ENCODE peak calls at places on chromosomes 4 and X, in five cellular contexts. M, Z, F, K and Q are unnamed samples.

GRCh38 chr4:146243141-146243882 is 29.0 kb downstream of the REELD1 start:
- DNase-seq in M (peak), Z (no peak), F (peak), K (no peak), Q (peak)

GRCh38 chrX:72305286-72306084 is at the start of gene CITED1:
- DNase-seq in M (no peak), Z (peak), F (peak), K (peak), Q (no peak)

GRCh38 chr4:1321946-1322650 is 24.9 kb upstream of the UVSSA start:
- DNase-seq in M (no peak), Z (no peak), F (no peak), K (no peak), Q (no peak)

GRCh38 chr4:34891892-34892291 is 1352.4 kb downstream of the ARAP2 start:
- DNase-seq in M (no peak), Z (no peak), F (no peak), K (no peak), Q (no peak)

GRCh38 chr4:113636438-113636818 is 125.1 kb downstream of the CAMK2D start:
- DNase-seq in M (no peak), Z (no peak), F (no peak), K (no peak), Q (no peak)

GRCh38 chr4:145345401-145345800 is 136.3 kb upstream of the SMAD1 start:
- DNase-seq in M (peak), Z (no peak), F (no peak), K (no peak), Q (no peak)

GRCh38 chr4:115851918-115852766 is 738.7 kb upstream of the NDST4 start:
- DNase-seq in M (no peak), Z (no peak), F (peak), K (peak), Q (peak)

GRCh38 chr4:147707892-147708672 is 23.8 kb upstream of the ARHGAP10 start:
- DNase-seq in M (peak), Z (no peak), F (peak), K (peak), Q (no peak)

DNA sequence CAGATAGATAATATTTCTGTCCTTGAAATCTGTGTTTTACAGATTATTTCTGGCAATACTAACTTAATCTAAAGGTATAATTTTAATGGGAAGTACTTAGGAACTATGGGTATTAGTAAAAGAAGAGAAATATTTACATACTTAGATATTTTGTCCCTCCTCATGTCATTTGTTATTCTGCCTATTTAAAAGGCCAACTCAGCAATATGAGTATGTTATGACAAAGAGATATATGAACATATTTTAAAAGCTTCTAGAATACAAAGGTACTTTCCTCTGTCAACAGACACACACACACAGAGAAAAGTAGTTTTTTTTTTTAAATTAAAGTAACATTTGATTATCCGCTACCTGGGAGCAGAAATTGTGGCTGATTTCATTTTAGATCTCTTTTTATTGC is 7.9 kb downstream of the SLC7A11 start:
- DNase-seq in M (no peak), Z (no peak), F (no peak), K (no peak), Q (no peak)
- TF ChIP-seq RCOR1 in M (no peak), Z (no peak), F (no peak), K (no peak), Q (no peak)

GRCh38 chr4:141213550-141213991 is 7.1 kb upstream of the ZNF330 start:
- DNase-seq in M (no peak), Z (no peak), F (no peak), K (no peak), Q (no peak)

GRCh38 chr4:141215030-141215429 is 5.7 kb upstream of the ZNF330 start:
- DNase-seq in M (no peak), Z (no peak), F (no peak), K (peak), Q (no peak)

GRCh38 chr4:141215972-141216761 is 4.5 kb upstream of the ZNF330 start:
- DNase-seq in M (no peak), Z (no peak), F (no peak), K (no peak), Q (no peak)

GRCh38 chr4:141207971-141208370 is 12.7 kb upstream of the ZNF330 start:
- DNase-seq in M (no peak), Z (no peak), F (no peak), K (no peak), Q (no peak)

GRCh38 chr4:141210168-141210567 is 10.5 kb upstream of the ZNF330 start:
- DNase-seq in M (no peak), Z (no peak), F (no peak), K (no peak), Q (no peak)
- TF ChIP-seq RCOR1 in M (no peak), Z (no peak), F (no peak), K (no peak), Q (no peak)

GRCh38 chr4:155885666-155886065 is 17.8 kb upstream of the TDO2 start:
- DNase-seq in M (no peak), Z (no peak), F (no peak), K (no peak), Q (no peak)

GRCh38 chr4:155888171-155888570 is 15.3 kb upstream of the TDO2 start:
- DNase-seq in M (peak), Z (no peak), F (no peak), K (no peak), Q (no peak)

GRCh38 chr4:155889946-155890345 is 13.6 kb upstream of the TDO2 start:
- DNase-seq in M (no peak), Z (no peak), F (no peak), K (no peak), Q (no peak)

GRCh38 chr4:155889036-155889793 is 14.3 kb upstream of the TDO2 start:
- DNase-seq in M (peak), Z (no peak), F (no peak), K (no peak), Q (peak)

DNA sequence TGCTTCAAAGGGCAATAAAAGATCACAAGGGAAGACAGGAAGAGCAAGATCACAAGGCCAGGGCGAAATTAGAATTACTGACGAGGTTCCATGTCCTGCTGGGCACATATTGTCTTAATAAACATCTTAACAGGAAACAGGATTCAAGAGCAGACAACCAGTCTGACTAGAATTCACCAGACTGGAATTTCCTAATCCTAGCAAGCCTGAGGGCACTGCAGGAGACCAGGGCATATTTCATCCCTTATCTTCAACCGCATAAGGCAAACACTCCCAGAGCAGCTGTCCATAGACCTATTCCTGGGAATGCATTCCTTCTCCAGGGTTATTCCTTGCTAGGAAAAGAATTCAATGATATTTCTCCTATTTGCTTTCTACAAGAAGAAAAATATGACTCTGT is 12.4 kb upstream of the TDO2 start:
- DNase-seq in M (no peak), Z (no peak), F (no peak), K (no peak), Q (no peak)
- TF ChIP-seq RCOR1 in M (no peak), Z (no peak), F (no peak), K (no peak), Q (no peak)

DNA sequence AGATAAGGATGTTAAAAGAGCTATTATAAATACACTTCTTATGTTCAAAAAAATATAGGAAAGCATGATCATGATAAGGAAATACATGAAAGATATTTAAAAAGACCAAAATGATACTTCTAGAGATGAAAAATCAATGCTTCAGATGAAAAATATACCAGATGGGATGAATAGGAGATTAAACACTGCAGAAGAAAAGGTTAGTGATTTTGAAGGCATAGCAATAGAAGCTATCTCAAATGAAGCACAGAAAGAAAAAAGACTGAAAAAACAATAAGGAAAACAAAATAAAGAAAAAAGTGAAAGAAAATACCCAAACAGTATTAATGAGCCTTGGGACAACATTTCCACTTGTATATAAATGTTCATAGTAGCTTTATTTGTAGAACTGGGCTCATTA is 80.7 kb upstream of the LEF1 start:
- DNase-seq in M (no peak), Z (no peak), F (no peak), K (no peak), Q (no peak)
- TF ChIP-seq RCOR1 in M (no peak), Z (no peak), F (no peak), K (no peak), Q (no peak)

DNA sequence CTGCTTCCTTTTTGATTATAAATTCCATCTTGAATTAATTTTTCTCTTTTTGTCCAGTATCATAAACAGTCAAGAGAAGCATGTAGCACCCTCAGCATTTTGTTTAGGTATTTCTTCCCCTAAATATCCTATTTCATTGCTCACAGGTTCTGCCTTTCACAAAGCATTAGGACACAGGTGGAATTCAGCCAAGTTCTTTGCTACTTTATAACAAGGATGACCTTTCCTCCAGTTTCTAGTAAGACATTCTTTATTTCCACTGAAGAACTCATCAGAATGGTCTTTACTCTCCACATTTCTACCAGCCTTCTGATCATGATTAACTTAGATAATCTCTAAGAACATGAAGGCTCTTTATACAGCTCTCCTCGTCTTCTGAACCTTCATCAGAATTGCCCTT is 7.4 kb downstream of the SLC9B1 start:
- DNase-seq in M (peak), Z (no peak), F (no peak), K (no peak), Q (no peak)
- TF ChIP-seq RCOR1 in M (no peak), Z (no peak), F (no peak), K (no peak), Q (no peak)

DNA sequence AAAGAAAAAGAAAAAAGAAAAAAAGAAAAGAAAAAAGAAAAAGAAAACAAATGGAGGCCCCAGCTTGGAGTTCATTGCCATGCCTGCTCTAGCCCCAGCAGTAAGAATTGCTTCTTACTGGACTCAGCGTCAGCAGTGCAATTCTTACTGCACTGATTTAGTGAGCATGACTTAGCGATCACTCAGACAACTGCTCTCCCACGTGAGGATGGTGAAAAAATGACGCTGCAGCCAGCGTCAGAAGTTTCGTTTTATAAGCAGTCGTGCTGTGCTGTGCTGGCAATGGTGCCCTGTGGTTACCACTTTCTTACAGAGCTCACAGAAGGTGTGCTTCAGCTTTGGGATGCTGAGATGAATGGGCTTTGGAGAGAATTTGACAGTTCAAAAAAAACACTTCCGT is 68.3 kb upstream of the DDX3X start:
- DNase-seq in M (peak), Z (no peak), F (no peak), K (no peak), Q (no peak)
- TF ChIP-seq RCOR1 in M (no peak), Z (no peak), F (no peak), K (no peak), Q (no peak)

GRCh38 chr4:87633239-87633638 is 16.8 kb upstream of the DMP1 start:
- DNase-seq in M (peak), Z (no peak), F (no peak), K (peak), Q (no peak)

GRCh38 chr4:87631668-87632067 is 18.4 kb upstream of the DMP1 start:
- DNase-seq in M (no peak), Z (no peak), F (no peak), K (no peak), Q (no peak)

DNA sequence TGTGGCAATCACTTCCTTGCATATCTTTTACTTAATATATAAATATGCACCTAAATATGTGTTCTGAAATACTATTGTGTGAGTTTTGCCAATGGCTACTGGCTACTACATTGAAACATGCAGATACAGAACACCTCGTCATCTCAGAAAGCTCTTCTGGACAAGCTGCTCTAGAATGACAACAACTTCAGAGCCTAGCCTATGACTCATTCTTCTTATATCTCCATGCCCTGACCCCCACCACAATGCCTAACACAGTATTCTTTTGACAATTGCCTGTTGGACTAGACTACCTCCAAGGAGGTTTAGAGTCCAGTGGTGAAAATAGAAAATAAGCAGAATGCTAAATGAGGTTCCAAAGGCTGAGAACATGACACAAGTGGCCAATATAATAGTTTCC is 17.6 kb upstream of the DMP1 start:
- DNase-seq in M (no peak), Z (no peak), F (no peak), K (no peak), Q (no peak)
- TF ChIP-seq RCOR1 in M (no peak), Z (no peak), F (no peak), K (no peak), Q (no peak)

GRCh38 chr4:10033191-10033881 is 12.0 kb upstream of the SLC2A9 start:
- DNase-seq in M (peak), Z (no peak), F (peak), K (no peak), Q (no peak)
- TF ChIP-seq RCOR1 in M (no peak), Z (no peak), F (no peak), K (no peak), Q (no peak)